ENCODE peak calls at places on chromosomes 16 and 17, in five cellular contexts. Z is ovary, G is MM.1S, T is tibial artery, J is psoas muscle. U is an unnamed sample.

GRCh38 chr16:4313563-4314531 is 2.0 kb upstream of the GLIS2 start:
- DNase-seq in T (no peak), Z (peak), G (peak), J (peak), U (no peak)

GRCh38 chr16:16017812-16018211 is 68.4 kb downstream of the ABCC1 start:
- DNase-seq in T (no peak), J (no peak), Z (no peak), G (no peak), U (no peak)

GRCh38 chr16:67000384-67001158 is 12.2 kb downstream of the CES4A start:
- DNase-seq in J (peak), T (peak), Z (peak), G (no peak), U (peak)

GRCh38 chr17:80539022-80539421 is 5.6 kb upstream of the RPTOR start:
- DNase-seq in Z (no peak), G (no peak), J (no peak), T (no peak), U (no peak)

GRCh38 chr16:2860826-2861567 is 3.0 kb upstream of the PRSS22 start:
- DNase-seq in T (no peak), J (no peak), Z (no peak), G (no peak), U (peak)

GRCh38 chr16:56645838-56646237 is 5.8 kb upstream of the MT1B start:
- DNase-seq in T (no peak), J (no peak), Z (no peak), G (no peak), U (no peak)

GRCh38 chr17:35486920-35487727 is 38.6 kb upstream of the SLFN13 start:
- DNase-seq in J (peak), Z (peak), G (peak), T (peak), U (peak)

GRCh38 chr17:11589706-11590105 is 8.6 kb upstream of the DNAH9 start:
- DNase-seq in T (no peak), Z (no peak), G (no peak), J (no peak), U (no peak)

GRCh38 chr16:2705351-2705750 is 14.7 kb downstream of the PRSS27 start:
- DNase-seq in T (no peak), J (no peak), G (no peak), Z (no peak), U (no peak)

GRCh38 chr17:72421128-72422092 is 300.6 kb downstream of the SOX9 start:
- DNase-seq in Z (no peak), T (no peak), J (peak), G (peak), U (peak)

GRCh38 chr16:2520784-2521577 is 810 bp downstream of the AMDHD2 start:
- DNase-seq in Z (no peak), J (peak), T (peak), G (peak), U (peak)

GRCh38 chr17:81556863-81557262 is 4.7 kb upstream of the FAAP100 start:
- DNase-seq in J (no peak), T (no peak), G (no peak), Z (no peak), U (no peak)

GRCh38 chr16:84096447-84097005 is 20.2 kb downstream of the MBTPS1 start:
- DNase-seq in Z (no peak), J (no peak), T (no peak), G (no peak), U (no peak)

GRCh38 chr16:27333549-27333948 is 19.8 kb downstream of the IL4R start:
- DNase-seq in J (no peak), Z (no peak), G (no peak), T (no peak), U (no peak)

GRCh38 chr17:1976000-1976682 is 49.0 kb downstream of the RTN4RL1 start:
- DNase-seq in Z (no peak), G (no peak), J (no peak), T (no peak), U (no peak)

GRCh38 chr16:65769055-65769465 is 597.4 kb upstream of the CDH5 start:
- DNase-seq in Z (no peak), G (no peak), J (no peak), T (no peak), U (peak)

GRCh38 chr17:75552847-75553552 is 27.5 kb downstream of the LLGL2 start:
- DNase-seq in T (no peak), G (no peak), J (no peak), Z (no peak), U (no peak)

GRCh38 chr16:88719933-88720296 is 13.6 kb downstream of the CTU2 start:
- DNase-seq in J (no peak), Z (no peak), T (no peak), G (no peak), U (no peak)

GRCh38 chr17:18219016-18219415 is 6.4 kb upstream of the LLGL1 start:
- DNase-seq in T (no peak), Z (peak), J (no peak), G (no peak), U (no peak)

GRCh38 chr17:81436294-81436849 is 41.1 kb downstream of the BAHCC1 start:
- DNase-seq in J (peak), G (no peak), T (no peak), Z (peak), U (no peak)

GRCh38 chr17:15432807-15433547 is 34.4 kb downstream of the CDRT4 start:
- DNase-seq in Z (no peak), G (no peak), J (no peak), T (no peak), U (no peak)

GRCh38 chr16:5560084-5560483 is 462.5 kb upstream of the EEF2KMT start:
- DNase-seq in T (no peak), J (no peak), G (peak), Z (no peak), U (no peak)

GRCh38 chr17:48791128-48792032 is 25.6 kb downstream of the TTLL6 start:
- DNase-seq in Z (peak), G (peak), J (peak), T (peak), U (peak)

GRCh38 chr17:30273373-30273772 is 18.4 kb downstream of the BLMH start:
- DNase-seq in J (no peak), T (no peak), G (no peak), Z (no peak), U (no peak)

GRCh38 chr17:30279156-30279555 is 12.6 kb downstream of the BLMH start:
- DNase-seq in Z (no peak), J (no peak), T (no peak), G (no peak), U (no peak)

GRCh38 chr17:30275911-30276310 is 15.8 kb downstream of the BLMH start:
- DNase-seq in J (no peak), T (no peak), G (no peak), Z (no peak), U (no peak)

GRCh38 chr17:30274887-30275286 is 16.9 kb downstream of the BLMH start:
- DNase-seq in J (no peak), Z (no peak), T (no peak), G (no peak), U (no peak)

GRCh38 chr17:30278032-30278431 is 13.7 kb downstream of the BLMH start:
- DNase-seq in G (no peak), Z (no peak), T (peak), J (no peak), U (peak)
- TF ChIP-seq CTCF in G (no peak), Z (no peak), T (peak), J (peak), U (peak)

GRCh38 chr16:75588716-75589115 is 22.5 kb downstream of the GABARAPL2 start:
- DNase-seq in T (no peak), G (no peak), J (no peak), Z (no peak), U (no peak)

GRCh38 chr16:75593825-75594820 is 27.9 kb downstream of the GABARAPL2 start:
- DNase-seq in G (no peak), T (no peak), Z (no peak), J (no peak), U (peak)

GRCh38 chr16:75591001-75591852 is 25.0 kb downstream of the GABARAPL2 start:
- DNase-seq in J (peak), T (peak), G (no peak), Z (peak), U (peak)

GRCh38 chr16:75589301-75589700 is 23.1 kb downstream of the GABARAPL2 start:
- DNase-seq in Z (no peak), G (no peak), T (peak), J (peak), U (no peak)

GRCh38 chr16:75593308-75593707 is 27.1 kb downstream of the GABARAPL2 start:
- DNase-seq in G (no peak), Z (no peak), J (no peak), T (no peak), U (no peak)
- H3K4me3 ChIP-seq in G (no peak), Z (no peak), J (no peak), T (no peak), U (no peak)

DNA sequence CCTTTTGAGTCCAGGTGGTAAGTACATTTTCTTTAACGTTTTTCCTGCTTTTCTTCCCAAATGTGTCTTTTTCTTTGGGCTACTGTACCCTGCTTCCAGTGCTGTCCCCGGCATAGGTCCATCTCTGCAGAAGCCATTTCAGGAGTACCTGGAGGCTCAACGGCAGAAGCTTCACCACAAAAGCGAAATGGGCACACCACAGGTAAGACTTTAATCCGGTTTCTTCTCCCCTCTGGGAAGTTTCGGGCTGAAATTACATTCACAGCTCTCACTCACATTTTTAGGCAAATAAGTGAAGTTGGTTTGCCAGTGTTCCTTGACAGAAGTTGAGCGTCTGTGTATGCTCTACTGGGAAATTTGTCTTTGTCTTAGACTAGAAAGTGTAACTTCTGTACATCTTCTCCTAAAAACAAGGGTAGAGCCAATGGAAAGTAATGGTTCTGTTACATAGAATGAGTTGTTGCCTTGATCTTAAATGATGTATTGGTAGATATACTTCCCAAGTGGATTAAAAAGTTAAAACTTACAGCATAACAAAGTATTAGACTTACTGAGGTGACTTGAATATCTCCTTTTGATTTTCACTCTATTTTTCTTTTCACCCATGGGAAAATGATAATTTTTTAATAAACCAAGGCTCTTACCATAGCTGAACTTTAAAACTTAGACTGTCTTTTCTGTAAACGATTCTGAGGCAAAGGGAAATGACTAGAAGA is 54.4 kb downstream of the TUBD1 start:
- DNase-seq in Z (no peak), G (no peak), J (no peak), T (no peak), U (no peak)
- TF ChIP-seq CTCF in Z (no peak), G (no peak), J (no peak), T (no peak), U (no peak)

DNA sequence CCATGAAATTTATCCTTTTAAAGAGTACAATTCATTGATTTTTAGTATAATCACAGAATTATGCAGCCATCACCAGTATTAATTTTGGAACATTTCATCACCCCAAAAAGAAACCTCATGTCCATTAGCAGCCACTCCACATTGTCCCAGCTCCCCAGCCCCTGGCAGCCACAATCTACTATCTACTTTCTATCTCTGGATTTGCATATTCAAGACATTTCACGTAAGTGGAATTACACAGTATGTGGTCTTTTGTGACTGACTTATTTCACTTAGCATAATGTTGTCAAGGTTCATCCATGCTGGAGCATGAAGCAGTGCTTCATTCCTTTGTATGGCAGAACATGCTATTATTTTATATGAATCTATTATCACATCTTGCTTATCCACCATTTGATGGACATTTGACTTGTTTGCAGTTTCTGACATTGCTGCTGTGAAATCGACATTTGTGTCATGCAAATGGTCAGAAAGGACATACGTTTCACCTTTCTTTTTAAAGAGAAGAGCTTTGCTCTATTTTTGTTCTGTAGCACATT is 10.7 kb downstream of the METTL9 start:
- DNase-seq in T (no peak), G (no peak), J (no peak), Z (no peak), U (no peak)
- H3K4me3 ChIP-seq in T (no peak), G (no peak), J (no peak), Z (no peak), U (no peak)

DNA sequence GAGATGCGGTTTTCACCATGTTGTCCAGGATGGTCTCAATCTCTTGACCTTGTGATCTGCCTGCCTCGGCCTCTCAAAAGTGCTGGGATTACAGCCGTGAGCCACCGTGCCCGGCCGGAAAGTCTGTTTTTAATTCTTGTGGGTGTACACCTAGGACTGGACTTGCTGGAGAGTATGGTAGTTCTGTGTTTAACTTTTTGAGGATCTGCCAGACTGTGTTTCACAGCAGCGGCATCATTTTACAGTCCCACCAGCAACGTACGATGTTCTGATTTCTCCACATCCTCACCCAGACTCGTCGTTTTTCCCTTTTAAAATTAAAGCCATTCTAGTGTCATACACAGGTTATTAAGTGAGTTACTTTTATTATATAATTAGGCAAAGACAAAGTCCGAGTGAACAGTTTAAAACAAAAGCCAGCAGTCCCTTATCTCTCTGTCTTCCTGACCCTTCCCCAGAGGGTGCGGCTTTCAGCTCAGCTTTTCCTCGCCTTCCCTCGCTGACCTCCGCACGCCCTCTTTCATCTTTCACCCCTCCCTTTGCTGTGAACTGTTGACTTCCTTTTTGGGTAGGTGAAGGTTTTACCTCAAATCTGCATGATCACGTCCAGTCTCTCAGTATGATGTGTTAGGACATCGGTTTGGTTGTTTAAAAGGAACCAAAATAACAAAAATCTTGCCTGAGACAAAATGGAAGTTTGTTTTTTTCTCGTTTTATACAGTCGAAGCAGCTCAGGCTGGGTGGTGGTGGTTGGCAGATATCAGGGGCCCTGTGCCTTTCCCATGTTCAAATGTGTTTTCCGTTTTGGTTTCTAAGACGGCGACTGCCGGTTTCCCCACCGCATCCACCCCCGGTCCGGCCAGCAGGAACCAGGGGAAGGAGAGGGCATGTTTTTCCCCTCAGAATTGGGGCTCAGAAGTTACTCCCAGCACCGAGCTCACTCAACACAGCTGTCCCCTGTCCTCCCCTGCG is 18.0 kb downstream of the FAM234A start:
- DNase-seq in J (no peak), G (no peak), T (no peak), Z (no peak), U (no peak)
- TF ChIP-seq CTCF in J (no peak), G (no peak), T (no peak), Z (no peak), U (no peak)

GRCh38 chr17:42018988-42019387 is 902 bp upstream of the NKIRAS2 start:
- DNase-seq in G (no peak), Z (no peak), T (no peak), J (no peak), U (no peak)

GRCh38 chr17:42016952-42017865 is at the start of gene DNAJC7:
- DNase-seq in G (peak), J (peak), Z (peak), T (peak), U (peak)

GRCh38 chr17:42019509-42020404 is at the start of gene NKIRAS2:
- DNase-seq in G (peak), T (peak), Z (peak), J (peak), U (peak)

GRCh38 chr17:42017866-42018200 is 594 bp upstream of the DNAJC7 start:
- DNase-seq in Z (no peak), T (no peak), G (no peak), J (no peak), U (no peak)

GRCh38 chr17:42018339-42018738 is 1.1 kb upstream of the DNAJC7 start:
- DNase-seq in J (no peak), Z (no peak), G (no peak), T (no peak), U (no peak)
- H3K4me3 ChIP-seq in J (peak), Z (peak), G (peak), T (peak), U (peak)

GRCh38 chr17:34412022-34412421 is 49.0 kb upstream of the CCL1 start:
- DNase-seq in J (no peak), Z (no peak), G (no peak), T (no peak), U (no peak)
- TF ChIP-seq CTCF in J (no peak), Z (no peak), G (no peak), T (no peak), U (no peak)

U was measured in epithelial cell of esophagus.